ENCODE peak calls at places on chromosomes 4 and X, in ten cellular contexts. U is bronchial epithelial cell, S is neural crest cell, K is foreskin fibroblast, T is sigmoid colon, C is Calu3, J is uterus, Q is left lung, P is cardiac muscle cell, N is endodermal cell. V is an unnamed sample.

GRCh38 chr4:74044676-74045075 is 6.2 kb upstream of the CXCL3 start:
- DNase-seq in U (peak; percentile 95), S (no peak), K (peak; percentile 50), T (no peak), C (no peak), J (no peak), Q (no peak), P (no peak), N (no peak), V (no peak)

GRCh38 chr4:40255722-40256281 is 59.0 kb downstream of the RHOH start:
- DNase-seq in U (peak; percentile 99), S (no peak), K (peak; percentile 94), T (no peak), C (peak; percentile 15), J (no peak), Q (no peak), P (no peak), N (no peak), V (no peak)

GRCh38 chr4:10893417-10893816 is 208.8 kb upstream of the CLNK start:
- DNase-seq in U (peak; percentile 20), S (no peak), K (no peak), T (no peak), C (peak; percentile 1), J (no peak), Q (no peak), P (peak; percentile 18), N (no peak), V (no peak)

GRCh38 chr4:28918871-28919270 is 1801.3 kb upstream of the PCDH7 start:
- DNase-seq in U (no peak), S (no peak), K (no peak), T (no peak), C (no peak), J (no peak), Q (no peak), P (no peak), N (no peak), V (no peak)

GRCh38 chr4:111633663-111634266 is 511.5 kb upstream of the FAM241A start:
- DNase-seq in U (no peak), S (no peak), K (no peak), T (no peak), C (no peak), J (no peak), Q (no peak), P (no peak), N (no peak), V (no peak)

GRCh38 chrX:22116585-22117546 is 84.7 kb downstream of the PHEX start:
- DNase-seq in U (no peak), S (no peak), K (no peak), T (no peak), C (no peak), J (no peak), Q (no peak), P (no peak), N (no peak), V (no peak)

GRCh38 chr4:179586460-179586859 is 2144.2 kb upstream of the AGA start:
- DNase-seq in U (no peak), S (no peak), K (no peak), T (no peak), C (no peak), J (no peak), Q (no peak), P (no peak), N (no peak), V (no peak)

GRCh38 chr4:182593413-182593812 is 323.8 kb downstream of the DCTD start:
- DNase-seq in U (no peak), S (no peak), K (no peak), T (no peak), C (no peak), J (no peak), Q (no peak), P (no peak), N (no peak), V (no peak)

GRCh38 chr4:30938956-30939528 is 218.9 kb downstream of the PCDH7 start:
- DNase-seq in U (peak; percentile 65), S (no peak), K (no peak), T (no peak), C (no peak), J (no peak), Q (no peak), P (no peak), N (no peak), V (no peak)

GRCh38 chr4:69122476-69122875 is 26.2 kb downstream of the UGT2B7 start:
- DNase-seq in U (no peak), S (no peak), K (no peak), T (no peak), C (no peak), J (no peak), Q (no peak), P (no peak), N (no peak), V (no peak)

GRCh38 chr4:69115851-69116213 is 19.6 kb downstream of the UGT2B7 start:
- DNase-seq in U (no peak), S (no peak), K (no peak), T (no peak), C (no peak), J (no peak), Q (no peak), P (no peak), N (no peak), V (no peak)

GRCh38 chr4:69124941-69125340 is 28.7 kb downstream of the UGT2B7 start:
- DNase-seq in U (peak; percentile 75), S (no peak), K (no peak), T (no peak), C (no peak), J (no peak), Q (no peak), P (no peak), N (no peak), V (no peak)

GRCh38 chr4:69116645-69117321 is 20.5 kb downstream of the UGT2B7 start:
- DNase-seq in U (no peak), S (no peak), K (no peak), T (no peak), C (no peak), J (no peak), Q (no peak), P (no peak), N (no peak), V (no peak)

DNA sequence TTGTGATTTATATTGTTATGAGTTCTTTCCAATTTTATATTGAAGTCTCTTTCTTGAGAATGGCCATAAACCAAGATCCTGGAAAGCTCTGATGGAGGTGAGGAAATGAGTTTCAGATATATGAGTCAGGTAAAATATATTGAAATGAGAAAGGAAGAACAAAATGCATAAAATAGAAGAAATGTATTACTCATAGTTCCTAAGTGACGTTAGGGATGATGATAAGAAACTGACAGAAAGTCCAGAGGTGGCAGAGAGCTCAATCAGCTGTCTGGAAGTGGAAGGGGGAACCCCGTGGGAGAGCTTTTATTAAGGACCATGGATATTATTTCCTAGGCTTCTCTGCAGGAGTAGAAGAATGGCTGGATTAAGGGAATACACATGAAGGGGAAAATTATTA is 24.6 kb downstream of the UGT2B7 start:
- DNase-seq in U (peak; percentile 72), S (no peak), K (no peak), T (no peak), C (no peak), J (no peak), Q (no peak), P (no peak), N (no peak), V (no peak)
- TF ChIP-seq CTCF in U (no peak), S (no peak), K (no peak), T (no peak), C (no peak), J (no peak), Q (no peak), P (no peak), N (no peak), V (no peak)

DNA sequence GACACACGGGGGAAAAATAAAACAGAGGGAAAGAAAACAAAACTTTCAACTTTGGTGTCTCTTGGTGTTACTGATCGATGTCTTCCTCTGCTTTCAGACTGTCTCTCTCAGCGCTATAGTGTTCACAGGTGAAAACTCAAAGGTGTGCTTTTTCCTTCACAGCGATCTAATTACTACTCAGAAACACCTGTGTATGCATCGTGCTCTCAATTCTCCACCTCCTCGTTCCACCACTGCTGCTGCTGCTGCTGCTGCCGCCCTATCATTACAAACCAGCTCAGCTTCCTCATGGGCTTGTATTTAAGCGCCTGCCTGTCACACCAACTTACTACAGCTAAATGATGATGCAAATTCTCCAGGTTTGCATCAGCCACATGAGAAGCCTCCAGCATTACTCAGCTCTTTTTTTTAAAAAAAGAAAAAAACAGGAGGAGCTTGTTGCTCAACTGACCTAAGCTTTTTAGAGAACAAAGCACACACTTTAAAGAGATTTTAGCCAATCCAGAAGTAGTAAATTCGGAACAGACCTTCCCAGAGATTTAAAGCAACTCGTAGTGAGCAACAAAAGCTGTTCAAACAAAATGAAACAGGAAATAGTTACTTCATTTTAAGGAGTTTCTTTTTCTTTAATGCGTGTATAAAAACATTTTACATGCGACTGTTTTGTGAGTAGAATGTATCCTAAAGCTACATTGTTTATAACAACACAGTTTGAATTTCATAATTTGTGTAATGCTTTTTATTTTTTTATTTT is at the start of gene SLC7A11:
- DNase-seq in U (peak; percentile 100), S (peak; percentile 33), K (peak; percentile 95), T (no peak), C (peak; percentile 79), J (peak; percentile 19), Q (peak; percentile 79), P (peak; percentile 81), N (peak; percentile 91), V (peak; percentile 8)
- TF ChIP-seq CTCF in U (no peak), S (no peak), K (no peak), T (no peak), C (no peak), J (no peak), Q (peak; percentile 24), P (no peak), N (no peak), V (no peak)

DNA sequence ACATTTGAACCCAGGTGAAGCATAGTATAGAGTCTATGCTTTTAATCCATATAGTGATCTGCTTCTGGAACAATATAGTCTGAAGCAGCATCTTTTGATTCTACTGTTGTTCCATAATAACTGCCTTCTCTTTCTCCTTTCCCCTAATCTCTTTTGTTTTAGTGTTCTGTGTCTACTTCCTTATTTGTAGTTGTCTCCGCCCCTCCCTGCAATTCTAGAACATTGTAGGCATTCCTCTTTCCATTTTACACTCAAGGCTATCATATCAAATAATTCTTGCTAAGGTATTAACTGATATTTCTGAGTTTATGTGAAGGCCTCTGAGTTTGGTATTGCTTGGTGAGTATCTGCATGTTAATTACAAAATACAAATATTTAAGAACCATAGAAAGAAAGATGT is 11.6 kb downstream of the BLTP1 start:
- DNase-seq in U (no peak), S (no peak), K (no peak), T (no peak), C (no peak), J (no peak), Q (no peak), P (no peak), N (no peak), V (no peak)
- TF ChIP-seq CTCF in U (no peak), S (no peak), K (no peak), T (no peak), C (no peak), J (no peak), Q (no peak), P (no peak), N (no peak), V (no peak)

GRCh38 chr4:6334203-6334887 is 64.7 kb downstream of the WFS1 start:
- DNase-seq in U (no peak), S (no peak), K (no peak), T (no peak), C (no peak), J (no peak), Q (no peak), P (no peak), N (no peak), V (no peak)
- TF ChIP-seq CTCF in U (no peak), S (peak; percentile 5), K (no peak), T (no peak), C (no peak), J (no peak), Q (peak; percentile 4), P (no peak), N (no peak), V (no peak)

V was measured in esophagus squamous epithelium.